ENCODE peak calls at places on chromosome 22, in eight cellular contexts. L, G, K, W, A, F, Q and V are unnamed samples.

GRCh38 chr22:24090581-24090980 is 79.5 kb downstream of the CABIN1 start:
- DNase-seq in L (no peak), G (no peak), K (no peak), W (no peak), A (no peak), F (no peak), Q (no peak), V (no peak)

GRCh38 chr22:23216331-23217170 is 36.2 kb downstream of the BCR start:
- DNase-seq in L (no peak), G (no peak), K (no peak), W (no peak), A (no peak), F (no peak), Q (no peak), V (no peak)

GRCh38 chr22:28874816-28875320 is 8.5 kb upstream of the ZNRF3 start:
- DNase-seq in L (no peak), G (no peak), K (no peak), W (no peak), A (no peak), F (no peak), Q (peak; percentile 14), V (no peak)

GRCh38 chr22:20844055-20845037 is 14.3 kb downstream of the PI4KA start:
- DNase-seq in L (no peak), G (no peak), K (no peak), W (no peak), A (no peak), F (no peak), Q (no peak), V (no peak)

GRCh38 chr22:47879346-47879745 is 1116.9 kb downstream of the TBC1D22A start:
- DNase-seq in L (no peak), G (no peak), K (no peak), W (no peak), A (no peak), F (no peak), Q (no peak), V (no peak)

GRCh38 chr22:27108425-27109114 is 451.2 kb downstream of the MIAT start:
- DNase-seq in L (peak; percentile 28), G (peak; percentile 50), K (peak; percentile 12), W (no peak), A (no peak), F (peak; percentile 47), Q (peak; percentile 52), V (no peak)

GRCh38 chr22:29055192-29055830 is 6.3 kb downstream of the C22orf31 start:
- DNase-seq in L (no peak), G (no peak), K (no peak), W (no peak), A (no peak), F (no peak), Q (no peak), V (no peak)

GRCh38 chr22:50304528-50305392 is 2.7 kb downstream of the PLXNB2 start:
- DNase-seq in L (peak; percentile 80), G (no peak), K (peak; percentile 62), W (peak; percentile 46), A (no peak), F (peak; percentile 48), Q (peak; percentile 63), V (peak; percentile 27)

GRCh38 chr22:50600541-50600940 is at the start of gene MAPK8IP2:
- DNase-seq in L (no peak), G (no peak), K (no peak), W (no peak), A (no peak), F (no peak), Q (no peak), V (no peak)

GRCh38 chr22:45302047-45302446 is 7.7 kb upstream of the FAM118A start:
- DNase-seq in L (peak; percentile 51), G (no peak), K (no peak), W (peak; percentile 87), A (no peak), F (peak; percentile 49), Q (no peak), V (peak; percentile 83)

GRCh38 chr22:50576070-50576469 is 2.2 kb downstream of the CPT1B start:
- DNase-seq in L (peak; percentile 67), G (no peak), K (peak; percentile 55), W (peak; percentile 56), A (peak; percentile 52), F (peak; percentile 63), Q (no peak), V (peak; percentile 17)

GRCh38 chr22:45207981-45208664 is 32.6 kb downstream of the KIAA0930 start:
- DNase-seq in L (peak; percentile 94), G (peak; percentile 22), K (no peak), W (peak; percentile 86), A (no peak), F (no peak), Q (no peak), V (peak; percentile 80)

GRCh38 chr22:26479043-26479791 is 4.4 kb downstream of the HPS4 start:
- DNase-seq in L (no peak), G (no peak), K (no peak), W (no peak), A (no peak), F (no peak), Q (no peak), V (no peak)

GRCh38 chr22:50299724-50300619 is 7.5 kb downstream of the PLXNB2 start:
- DNase-seq in L (no peak), G (no peak), K (peak; percentile 89), W (no peak), A (no peak), F (no peak), Q (peak; percentile 90), V (no peak)

GRCh38 chr22:19355413-19356157 is 64.1 kb upstream of the CLTCL1 start:
- DNase-seq in L (no peak), G (no peak), K (no peak), W (no peak), A (no peak), F (no peak), Q (peak; percentile 39), V (no peak)

GRCh38 chr22:48182896-48183805 is 1420.7 kb downstream of the TBC1D22A start:
- DNase-seq in L (no peak), G (no peak), K (no peak), W (no peak), A (no peak), F (no peak), Q (no peak), V (no peak)

GRCh38 chr22:39956932-39957664 is 3.1 kb upstream of the TMA7B start:
- DNase-seq in L (no peak), G (no peak), K (no peak), W (no peak), A (no peak), F (no peak), Q (no peak), V (no peak)

GRCh38 chr22:43392385-43392989 is 19.3 kb upstream of the MPPED1 start:
- DNase-seq in L (no peak), G (no peak), K (no peak), W (no peak), A (no peak), F (no peak), Q (no peak), V (no peak)

GRCh38 chr22:39325392-39325932 is 6.0 kb upstream of the RPL3 start:
- DNase-seq in L (peak; percentile 30), G (no peak), K (no peak), W (peak; percentile 54), A (no peak), F (peak; percentile 32), Q (no peak), V (no peak)

GRCh38 chr22:49010901-49011300 is 816.8 kb downstream of the BRD1 start:
- DNase-seq in L (no peak), G (no peak), K (no peak), W (no peak), A (no peak), F (no peak), Q (no peak), V (no peak)

GRCh38 chr22:45216133-45217003 is 24.3 kb downstream of the KIAA0930 start:
- DNase-seq in L (no peak), G (peak; percentile 23), K (no peak), W (peak; percentile 42), A (no peak), F (peak; percentile 51), Q (no peak), V (peak; percentile 43)

DNA sequence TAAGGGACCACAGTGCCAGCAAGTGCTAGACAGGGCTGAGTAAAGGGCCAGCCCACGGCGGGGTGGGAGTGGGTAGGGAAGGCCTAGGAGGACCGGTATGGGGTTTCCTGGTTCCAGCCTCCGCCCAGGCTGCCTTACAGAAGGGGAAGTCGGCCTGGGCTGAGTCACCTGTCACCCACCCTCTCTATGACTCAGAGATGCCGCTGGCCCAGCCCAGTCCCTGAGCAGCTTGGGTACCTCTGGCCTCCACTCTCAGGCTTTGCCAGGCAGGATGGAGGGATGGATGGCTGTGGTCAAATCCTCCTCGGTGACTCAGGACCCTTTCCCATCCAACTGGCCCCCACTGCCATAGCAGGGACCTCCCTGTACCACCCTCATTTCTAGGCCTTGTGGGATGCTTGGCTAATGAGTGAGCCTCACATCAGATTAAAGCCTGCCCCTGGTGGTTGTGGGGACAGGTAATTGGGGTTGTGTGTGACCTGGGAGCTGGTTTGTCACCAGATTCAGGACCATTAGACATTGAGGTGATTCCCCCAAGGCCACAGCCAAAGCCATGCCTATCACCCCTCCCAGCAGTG is 13.9 kb downstream of the SLC35E4 start:
- DNase-seq in L (peak; percentile 94), G (peak; percentile 77), K (peak; percentile 66), W (peak; percentile 87), A (peak; percentile 78), F (peak; percentile 58), Q (peak; percentile 81), V (peak; percentile 83)
- TF ChIP-seq CTCF in L (peak; percentile 37), G (no peak), K (no peak), W (peak; percentile 16), A (peak; percentile 52), F (peak; percentile 18), Q (no peak), V (peak; percentile 27)

DNA sequence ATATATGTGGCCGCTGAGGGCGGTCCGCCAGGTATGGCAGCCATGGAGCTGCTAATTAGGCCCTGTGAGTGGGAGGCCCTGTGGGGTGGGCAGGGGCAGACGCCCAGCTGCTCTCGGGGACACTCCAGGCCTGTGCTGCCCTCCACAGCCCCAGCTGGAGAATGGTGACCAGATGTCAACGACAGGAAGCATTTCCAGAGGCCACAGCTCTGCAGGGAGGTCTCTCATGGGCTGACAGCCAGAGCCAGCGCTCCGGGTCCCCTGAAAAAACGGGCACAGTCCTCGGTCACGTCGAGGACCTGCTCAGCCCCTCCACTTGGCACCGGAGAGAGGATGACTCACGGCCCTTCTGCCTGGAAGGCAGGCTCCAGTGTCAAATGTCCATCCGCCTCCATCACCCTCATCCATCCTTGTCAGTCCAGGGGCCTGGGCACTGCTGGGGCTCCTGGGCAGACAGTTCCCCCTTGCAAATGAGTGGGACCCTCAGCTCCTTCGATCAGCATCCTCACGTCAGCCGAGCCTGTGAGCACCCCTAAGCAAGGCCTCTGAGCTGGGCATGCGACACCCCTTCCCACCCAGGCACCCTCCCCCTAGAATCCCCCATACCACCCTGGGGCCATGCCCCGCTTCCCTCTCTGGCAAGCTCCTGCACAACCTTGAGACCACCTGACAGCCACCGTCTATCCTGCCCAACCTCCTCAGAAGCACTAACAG is 1.9 kb downstream of the BID start:
- DNase-seq in L (peak; percentile 32), G (no peak), K (no peak), W (no peak), A (no peak), F (no peak), Q (no peak), V (no peak)
- H3K4me3 ChIP-seq in L (no peak overlapping the region), G (no peak overlapping the region), K (no peak overlapping the region), W (no peak overlapping the region), A (no peak overlapping the region), F (no peak overlapping the region), Q (no peak overlapping the region), V (peak overlapping the region; percentile 61)

GRCh38 chr22:46775364-46775758 is 12.9 kb downstream of the TBC1D22A start:
- DNase-seq in L (no peak), G (no peak), K (no peak), W (no peak), A (no peak), F (no peak), Q (no peak), V (no peak)
- TF ChIP-seq CTCF in L (no peak), G (no peak), K (no peak), W (no peak), A (no peak), F (no peak), Q (no peak), V (no peak)

GRCh38 chr22:22168190-22168940 is 76.2 kb upstream of the VPREB1 start:
- DNase-seq in L (peak; percentile 53), G (no peak), K (peak; percentile 18), W (peak; percentile 70), A (peak; percentile 88), F (peak; percentile 52), Q (peak; percentile 51), V (peak; percentile 44)
- H3K4me3 ChIP-seq in L (peak overlapping the region; percentile 22), G (no peak overlapping the region), K (no peak overlapping the region), W (no peak overlapping the region), A (peak overlapping the region; percentile 4), F (no peak overlapping the region), Q (peak overlapping the region; percentile 34), V (no peak overlapping the region)